ENCODE peak calls at places on chromosomes 12 and 14, in ten cellular contexts. F is A673, H is GM23338, L is neural progenitor cell, O is tibial artery, W is cardiac muscle cell, I is A549, E is heart left ventricle, A is fibroblast of lung, K is GM23248. Y is an unnamed sample.

GRCh38 chr12:89134213-89134770 is 218.0 kb downstream of the DUSP6 start:
- DNase-seq in H (no peak), A (no peak), L (no peak), W (peak; percentile 66), O (no peak), F (no peak), K (no peak), E (no peak), I (no peak), Y (no peak)

GRCh38 chr14:94461526-94462218 is 9.1 kb upstream of the SERPINA11 start:
- DNase-seq in I (no peak), F (no peak), K (no peak), E (no peak), W (no peak), H (no peak), A (no peak), O (no peak), L (no peak), Y (no peak)

GRCh38 chr14:105086833-105087307 is 21.6 kb upstream of the GPR132 start:
- DNase-seq in L (peak; percentile 93), O (peak; percentile 84), H (peak; percentile 93), E (peak; percentile 78), I (peak; percentile 63), F (peak; percentile 76), K (peak; percentile 91), A (peak; percentile 67), W (peak; percentile 92), Y (no peak)

GRCh38 chr12:53659011-53659551 is 16.8 kb downstream of the ATP5MC2 start:
- DNase-seq in L (peak; percentile 87), W (no peak), F (no peak), K (peak; percentile 79), H (peak; percentile 49), O (peak; percentile 84), A (peak; percentile 93), I (peak; percentile 25), E (peak; percentile 61), Y (peak; percentile 95)

GRCh38 chr12:132069336-132069985 is 74.7 kb downstream of the DDX51 start:
- DNase-seq in E (no peak), F (no peak), W (no peak), H (no peak), O (no peak), A (no peak), K (no peak), L (no peak), I (no peak), Y (peak; percentile 24)

GRCh38 chr14:57464013-57464730 is 29.5 kb downstream of the CCDC198 start:
- DNase-seq in L (no peak), O (no peak), W (no peak), H (no peak), F (no peak), I (no peak), K (no peak), A (no peak), E (no peak), Y (no peak)

GRCh38 chr14:20413785-20414117 is 450 bp upstream of the TEP1 start:
- DNase-seq in I (no peak), O (no peak), K (peak; percentile 29), A (peak; percentile 14), W (peak; percentile 6), H (peak; percentile 40), F (peak; percentile 18), L (peak; percentile 38), E (peak; percentile 25), Y (peak; percentile 22)

GRCh38 chr14:94317259-94317658 is 5.9 kb downstream of the SERPINA6 start:
- DNase-seq in I (no peak), L (peak; percentile 18), H (no peak), K (peak; percentile 50), E (no peak), W (no peak), O (peak; percentile 81), A (peak; percentile 68), F (no peak), Y (no peak)

GRCh38 chr12:124506145-124506831 is 61.1 kb downstream of the NCOR2 start:
- DNase-seq in W (no peak), F (peak; percentile 98), L (peak; percentile 28), I (no peak), A (no peak), O (peak; percentile 87), H (no peak), E (peak; percentile 86), K (peak; percentile 76), Y (no peak)

GRCh38 chr12:48816148-48816854 is 2.0 kb upstream of the CACNB3 start:
- DNase-seq in K (peak; percentile 26), H (no peak), L (no peak), W (no peak), F (no peak), E (no peak), A (no peak), I (no peak), O (no peak), Y (no peak)

GRCh38 chr12:116718578-116719454 is 19.1 kb downstream of the SPRING1 start:
- DNase-seq in A (peak; percentile 22), L (no peak), W (no peak), O (no peak), K (peak; percentile 59), E (no peak), H (no peak), F (peak; percentile 69), I (no peak), Y (no peak)

GRCh38 chr12:39764944-39765560 is 145.4 kb upstream of the ABCD2 start:
- DNase-seq in F (peak; percentile 56), K (peak; percentile 78), A (peak; percentile 69), O (no peak), E (no peak), H (peak; percentile 68), I (peak; percentile 28), L (peak; percentile 52), W (peak; percentile 43), Y (no peak)

GRCh38 chr12:39763071-39763893 is 143.7 kb upstream of the ABCD2 start:
- DNase-seq in H (peak; percentile 9), W (no peak), E (no peak), A (no peak), O (no peak), F (no peak), K (no peak), L (no peak), I (no peak), Y (no peak)

DNA sequence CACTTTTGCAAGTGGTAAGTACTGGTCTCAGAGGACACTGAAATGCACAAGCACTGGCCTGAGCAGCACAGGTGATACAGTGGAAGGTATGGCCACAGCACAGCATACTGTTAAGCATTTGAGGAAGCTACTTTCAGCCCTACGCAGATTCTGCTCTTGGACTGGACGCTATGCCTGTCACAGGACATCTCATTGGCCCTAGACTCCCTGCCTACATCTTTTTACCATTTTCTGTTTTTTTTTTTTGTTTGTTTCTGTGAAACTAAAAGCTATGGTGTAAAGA is 144.2 kb upstream of the ABCD2 start:
- DNase-seq in O (no peak), A (no peak), H (peak; percentile 21), I (no peak), E (no peak), K (no peak), L (no peak), F (no peak), W (no peak), Y (no peak)
- H3K4me1 ChIP-seq in O (no peaks in the 10 kb centered on the region), A (no peaks in the 10 kb centered on the region), H (peaks cover 19% of the 10 kb centered on the region), I (no peaks in the 10 kb centered on the region), E (no peaks in the 10 kb centered on the region), K (no peaks in the 10 kb centered on the region), L (no peaks in the 10 kb centered on the region), F (no peaks in the 10 kb centered on the region), W (peaks cover 4% of the 10 kb centered on the region), Y (peaks cover 5% of the 10 kb centered on the region)

DNA sequence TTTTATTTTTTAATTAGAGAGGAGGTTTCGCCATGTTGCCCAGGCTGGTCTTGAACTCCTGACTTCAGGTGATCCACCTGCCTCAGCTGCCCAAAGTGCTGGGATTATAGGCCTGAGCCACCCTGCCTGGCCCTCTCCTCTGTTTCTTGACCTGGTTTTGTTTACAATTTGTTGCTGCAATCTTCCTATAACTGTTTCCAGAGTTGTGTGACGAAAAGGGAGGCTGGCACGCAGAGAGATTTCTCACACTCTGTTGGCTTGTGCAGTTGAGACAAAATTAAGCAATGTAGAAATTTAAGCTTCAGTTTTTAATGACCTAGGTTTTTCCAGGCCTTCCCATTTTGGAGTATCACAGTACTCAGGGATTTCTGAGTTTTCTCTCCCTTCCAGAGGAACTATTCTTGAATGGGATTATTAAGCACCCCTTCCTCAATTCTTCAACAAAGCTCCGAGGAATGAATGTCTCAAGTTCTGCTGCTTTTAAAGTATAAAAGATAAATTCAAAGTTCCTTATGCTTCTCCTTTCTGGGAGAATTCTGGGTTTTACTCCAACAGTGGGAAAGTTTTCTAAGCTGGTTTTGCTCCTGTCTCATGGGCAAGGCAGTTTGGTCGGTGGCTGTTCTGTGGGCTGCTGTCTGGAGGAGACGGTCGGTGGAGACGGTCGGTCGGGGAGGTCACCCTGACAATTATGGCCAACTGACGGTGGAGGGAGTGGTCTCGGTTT is 20.4 kb upstream of the FOS start:
- DNase-seq in O (peak; percentile 89), I (no peak), H (no peak), F (no peak), A (peak; percentile 87), W (no peak), K (peak; percentile 84), L (no peak), E (no peak), Y (no peak)
- H3K4me3 ChIP-seq in O (peak overlapping the region; percentile 58), I (peak overlapping the region; percentile 37), H (peak overlapping the region; percentile 50), F (peak overlapping the region; percentile 48), A (peak overlapping the region; percentile 35), W (peak overlapping the region; percentile 17), K (peak overlapping the region; percentile 61), L (peak overlapping the region; percentile 33), E (peak overlapping the region; percentile 51), Y (peak overlapping the region; percentile 57)

DNA sequence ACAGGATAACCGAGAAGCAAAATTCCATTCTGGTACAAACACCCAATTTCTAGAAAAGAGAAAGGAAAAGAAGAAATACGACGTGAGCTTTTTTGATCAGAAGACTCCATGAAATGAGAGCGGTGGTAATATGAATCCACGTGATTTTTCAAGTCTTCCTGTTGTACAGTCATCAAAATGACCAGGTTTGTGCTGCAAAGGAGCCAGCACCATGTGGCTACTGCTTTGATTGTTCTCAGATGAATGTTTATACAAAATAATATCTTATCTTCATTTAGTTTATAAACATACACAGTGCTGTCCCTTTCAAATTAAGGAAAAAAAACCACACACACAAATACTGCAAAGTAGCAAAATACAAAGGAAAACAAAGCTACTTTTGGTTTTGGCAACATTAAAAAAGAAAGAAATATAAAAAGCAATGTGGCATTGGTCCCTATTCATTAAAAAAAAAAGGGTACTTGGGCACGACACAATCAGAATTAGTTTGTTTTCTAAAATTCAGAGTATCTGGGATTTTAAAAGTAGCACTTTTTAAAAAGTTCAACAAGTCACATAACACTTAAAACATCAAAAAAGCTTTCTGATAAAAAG is 13.0 kb upstream of the SELPLG start:
- DNase-seq in H (no peak), W (no peak), K (peak; percentile 47), L (no peak), E (no peak), F (no peak), O (no peak), I (no peak), A (peak; percentile 50), Y (no peak)
- H3K4me1 ChIP-seq in H (no peaks in the 10 kb centered on the region), W (peaks cover 7% of the 10 kb centered on the region), K (peaks cover 73% of the 10 kb centered on the region), L (no peaks in the 10 kb centered on the region), E (peaks cover 15% of the 10 kb centered on the region), F (no peaks in the 10 kb centered on the region), O (peaks cover 28% of the 10 kb centered on the region), I (peaks cover 42% of the 10 kb centered on the region), A (peaks cover 42% of the 10 kb centered on the region), Y (peaks cover 19% of the 10 kb centered on the region)

DNA sequence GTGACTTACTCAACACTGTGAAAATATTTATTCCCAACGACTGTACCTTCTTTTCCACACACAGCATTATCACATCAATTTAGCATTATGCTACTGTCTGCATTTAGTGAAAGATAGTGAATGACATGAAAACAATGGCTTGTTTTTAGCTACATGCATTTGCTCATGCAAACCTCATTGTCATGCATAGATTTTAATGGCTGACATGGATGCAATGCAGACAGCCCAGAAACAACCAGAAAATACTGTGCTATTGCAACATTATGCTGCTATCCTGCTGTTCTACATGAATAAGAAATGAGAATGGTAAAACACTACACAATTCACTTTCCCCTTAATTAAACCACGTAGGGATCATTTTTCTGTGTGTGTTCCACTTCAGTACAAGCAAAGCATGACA is 90.8 kb downstream of the LIN7A start:
- DNase-seq in F (peak; percentile 77), L (no peak), O (no peak), E (no peak), W (no peak), A (no peak), I (no peak), K (no peak), H (peak; percentile 50), Y (no peak)
- H3K4me3 ChIP-seq in F (no peak overlapping the region), L (no peak overlapping the region), O (no peak overlapping the region), E (no peak overlapping the region), W (no peak overlapping the region), A (no peak overlapping the region), I (no peak overlapping the region), K (no peak overlapping the region), H (peak overlapping the region; percentile 27), Y (no peak overlapping the region)

Y was measured in SJCRH30.